ENCODE peak calls at places on chromosomes 7 and 10, in seven cellular contexts. T, X, F, N, K, R and W are unnamed samples.

GRCh38 chr10:16016688-16017087 is 156.4 kb upstream of the MINDY3 start:
- DNase-seq in T (no peak), K (no peak), N (no peak), X (no peak), F (no peak), R (no peak), W (no peak)

GRCh38 chr7:150947761-150948680 is 30.1 kb downstream of the KCNH2 start:
- DNase-seq in K (peak; percentile 53), F (no peak), N (no peak), X (no peak), T (no peak), R (no peak), W (peak; percentile 31)

GRCh38 chr10:116836087-116836486 is 13.2 kb upstream of the ENO4 start:
- DNase-seq in K (no peak), T (no peak), N (no peak), F (no peak), R (no peak), X (no peak), W (no peak)

GRCh38 chr10:50538473-50539398 is 85.0 kb downstream of the SGMS1 start:
- DNase-seq in X (no peak), F (no peak), K (peak; percentile 47), R (no peak), T (no peak), N (no peak), W (no peak)

GRCh38 chr7:33789871-33790270 is 115.5 kb upstream of the BMPER start:
- DNase-seq in N (peak; percentile 30), T (no peak), F (no peak), K (no peak), X (peak; percentile 49), R (no peak), W (no peak)

GRCh38 chr7:151838861-151839381 is 38.0 kb downstream of the PRKAG2 start:
- DNase-seq in T (peak; percentile 57), K (peak; percentile 77), F (no peak), X (no peak), N (no peak), R (no peak), W (no peak)

GRCh38 chr7:31896929-31897328 is 173.3 kb downstream of the PDE1C start:
- DNase-seq in R (no peak), X (no peak), F (no peak), T (no peak), K (no peak), N (peak; percentile 40), W (no peak)

GRCh38 chr10:110524179-110524863 is 26.6 kb downstream of the DUSP5 start:
- DNase-seq in X (no peak), T (no peak), N (no peak), R (no peak), F (no peak), K (no peak), W (no peak)

GRCh38 chr7:44075296-44076075 is 6.8 kb downstream of the POLM start:
- DNase-seq in X (no peak), T (no peak), R (peak; percentile 52), F (no peak), K (no peak), N (no peak), W (no peak)

GRCh38 chr7:17638727-17639126 is 301.6 kb downstream of the SNX13 start:
- DNase-seq in N (peak; percentile 16), K (no peak), F (no peak), X (peak; percentile 65), T (no peak), R (peak; percentile 24), W (no peak)

GRCh38 chr7:76507723-76508406 is 2.5 kb upstream of the UPK3B start:
- DNase-seq in T (no peak), R (no peak), X (peak; percentile 16), N (no peak), K (no peak), F (no peak), W (no peak)

GRCh38 chr7:67463983-67464382 is 467.4 kb downstream of the TYW1 start:
- DNase-seq in F (no peak), N (no peak), X (no peak), K (no peak), T (no peak), R (no peak), W (no peak)

GRCh38 chr7:157520249-157520648 is 183.4 kb downstream of the DNAJB6 start:
- DNase-seq in R (no peak), X (no peak), T (no peak), N (no peak), F (no peak), K (no peak), W (no peak)

GRCh38 chr10:58778966-58779365 is 266.3 kb downstream of the BICC1 start:
- DNase-seq in T (no peak), N (no peak), K (no peak), X (no peak), F (no peak), R (no peak), W (no peak)

GRCh38 chr10:88342733-88343310 is 240.3 kb downstream of the RNLS start:
- DNase-seq in X (no peak), R (no peak), K (no peak), T (no peak), F (no peak), N (no peak), W (no peak)

GRCh38 chr10:90993340-90993739 is 72.5 kb upstream of the ANKRD1 start:
- DNase-seq in X (no peak), F (no peak), R (no peak), N (no peak), K (no peak), T (no peak), W (no peak)

GRCh38 chr10:125001313-125002043 is 59.6 kb downstream of the ZRANB1 start:
- DNase-seq in R (no peak), X (no peak), F (no peak), T (no peak), K (peak; percentile 74), N (no peak), W (no peak)

GRCh38 chr10:15200626-15201025 is 32.1 kb upstream of the NMT2 start:
- DNase-seq in K (no peak), T (no peak), X (peak; percentile 82), F (no peak), R (no peak), N (peak; percentile 80), W (no peak)

GRCh38 chr7:74013539-74014272 is 14.3 kb upstream of the ELN start:
- DNase-seq in F (peak; percentile 85), T (no peak), R (no peak), K (peak; percentile 82), N (no peak), X (no peak), W (no peak)

GRCh38 chr10:16847644-16848043 is 30.4 kb upstream of the RSU1 start:
- DNase-seq in K (no peak), X (no peak), F (no peak), N (peak; percentile 29), R (no peak), T (no peak), W (no peak)

GRCh38 chr7:107501593-107501992 is 31.7 kb downstream of the GPR22 start:
- DNase-seq in N (peak; percentile 41), X (peak; percentile 78), T (no peak), F (no peak), R (no peak), K (no peak), W (no peak)

GRCh38 chr10:12358863-12359647 is 9.7 kb downstream of the CAMK1D start:
- DNase-seq in F (peak; percentile 81), K (peak; percentile 81), N (no peak), X (no peak), R (no peak), T (no peak), W (no peak)

GRCh38 chr7:157046681-157047080 is 36.2 kb upstream of the MNX1 start:
- DNase-seq in N (peak; percentile 81), F (no peak), T (no peak), R (no peak), X (no peak), K (no peak), W (no peak)

GRCh38 chr10:133327651-133328357 is 8.9 kb downstream of the CALY start:
- DNase-seq in F (peak; percentile 39), T (no peak), N (peak; percentile 27), X (no peak), K (peak; percentile 52), R (no peak), W (no peak)